ENCODE peak calls at places on chromosomes 12 and 14, in ten cellular contexts. X is DMS79; U is IMR-90; Z is cardiac fibroblast; W is CD4-positive, CD25-positive, alpha-beta regulatory T cell; V is mammary epithelial cell; Y is HTR-8/SVneo; A is HEK293T; Q is aorta; K is activated CD4-positive, alpha-beta T cell treated with anti-CD3 and anti-CD28 coated beads, Interleukin-2, amount 50 U/mL, for 24 hours. S is an unnamed sample.

GRCh38 chr12:90621927-90622326 is 333.0 kb downstream of the CCER1 start:
- DNase-seq in X (no peak), U (peak; percentile 78), Z (peak; percentile 73), W (no peak), V (peak; percentile 26), Y (no peak), A (no peak), Q (no peak), K (no peak), S (peak; percentile 67)

GRCh38 chr14:69620211-69620611 is 8.8 kb downstream of the SUSD6 start:
- DNase-seq in X (no peak), U (no peak), Z (no peak), W (peak; percentile 39), V (peak; percentile 38), Y (no peak), A (no peak), Q (no peak), K (no peak), S (no peak)

GRCh38 chr12:467591-467990 is 7.9 kb downstream of the B4GALNT3 start:
- DNase-seq in X (no peak), U (no peak), Z (no peak), W (no peak), V (peak; percentile 56), Y (no peak), A (no peak), Q (no peak), K (no peak), S (no peak)

GRCh38 chr14:95361373-95362179 is 41.9 kb upstream of the CLMN start:
- DNase-seq in X (no peak), U (no peak), Z (peak; percentile 38), W (peak; percentile 24), V (peak; percentile 51), Y (no peak), A (peak; percentile 70), Q (no peak), K (peak; percentile 13), S (peak; percentile 44)

GRCh38 chr12:49541140-49541861 is 2.5 kb downstream of the KCNH3 start:
- DNase-seq in X (no peak), U (no peak), Z (no peak), W (no peak), V (no peak), Y (no peak), A (no peak), Q (peak; percentile 57), K (no peak), S (no peak)

GRCh38 chr12:132665794-132666193 is 21.3 kb downstream of the POLE start:
- DNase-seq in X (no peak), U (no peak), Z (no peak), W (no peak), V (no peak), Y (no peak), A (no peak), Q (no peak), K (no peak), S (no peak)

GRCh38 chr14:58882577-58883018 is 244.8 kb downstream of the DACT1 start:
- DNase-seq in X (peak; percentile 71), U (peak; percentile 67), Z (peak; percentile 82), W (no peak), V (no peak), Y (no peak), A (peak; percentile 74), Q (no peak), K (no peak), S (peak; percentile 79)

GRCh38 chr14:28772613-28773012 is 6.0 kb downstream of the FOXG1 start:
- DNase-seq in X (no peak), U (no peak), Z (no peak), W (no peak), V (no peak), Y (no peak), A (no peak), Q (no peak), K (no peak), S (no peak)

GRCh38 chr14:105349992-105350391 is 35.4 kb downstream of the PACS2 start:
- DNase-seq in X (no peak), U (no peak), Z (no peak), W (no peak), V (no peak), Y (no peak), A (no peak), Q (no peak), K (no peak), S (no peak)

GRCh38 chr14:95489163-95489887 is 27.1 kb downstream of the SYNE3 start:
- DNase-seq in X (no peak), U (no peak), Z (no peak), W (no peak), V (no peak), Y (no peak), A (no peak), Q (no peak), K (no peak), S (no peak)

GRCh38 chr12:60205500-60205899 is 609.7 kb downstream of the SLC16A7 start:
- DNase-seq in X (no peak), U (peak; percentile 41), Z (peak; percentile 70), W (no peak), V (peak; percentile 49), Y (peak; percentile 18), A (no peak), Q (no peak), K (no peak), S (peak; percentile 34)

GRCh38 chr12:42486407-42486806 is 103.1 kb downstream of the PRICKLE1 start:
- DNase-seq in X (no peak), U (no peak), Z (no peak), W (no peak), V (no peak), Y (no peak), A (no peak), Q (no peak), K (no peak), S (no peak)

GRCh38 chr14:38866461-38866860 is 236.6 kb downstream of the SEC23A start:
- DNase-seq in X (peak; percentile 64), U (no peak), Z (no peak), W (no peak), V (no peak), Y (no peak), A (no peak), Q (no peak), K (no peak), S (no peak)

GRCh38 chr14:55451398-55451797 is 11.0 kb upstream of the TBPL2 start:
- DNase-seq in X (no peak), U (peak; percentile 25), Z (peak; percentile 47), W (no peak), V (no peak), Y (no peak), A (no peak), Q (no peak), K (no peak), S (peak; percentile 68)

GRCh38 chr14:75991753-75992152 is 6.2 kb downstream of the IFT43 start:
- DNase-seq in X (no peak), U (peak; percentile 78), Z (no peak), W (no peak), V (no peak), Y (no peak), A (no peak), Q (peak; percentile 84), K (no peak), S (peak; percentile 43)

GRCh38 chr12:5184159-5184558 is 140.5 kb downstream of the KCNA5 start:
- DNase-seq in X (no peak), U (peak; percentile 57), Z (no peak), W (no peak), V (peak; percentile 15), Y (no peak), A (no peak), Q (no peak), K (no peak), S (no peak)

GRCh38 chr12:109542014-109542413 is 31.3 kb downstream of the MMAB start:
- DNase-seq in X (no peak), U (peak; percentile 66), Z (peak; percentile 82), W (no peak), V (peak; percentile 58), Y (no peak), A (no peak), Q (no peak), K (no peak), S (peak; percentile 76)

GRCh38 chr12:68428724-68429580 is 96.8 kb upstream of the MDM1 start:
- DNase-seq in X (no peak), U (peak; percentile 78), Z (peak; percentile 23), W (no peak), V (no peak), Y (no peak), A (no peak), Q (no peak), K (no peak), S (no peak)

GRCh38 chr12:52636592-52637258 is 15.3 kb downstream of the KRT2 start:
- DNase-seq in X (no peak), U (no peak), Z (no peak), W (no peak), V (no peak), Y (no peak), A (no peak), Q (no peak), K (no peak), S (peak; percentile 17)

GRCh38 chr14:51539571-51540037 is 112.1 kb upstream of the FRMD6 start:
- DNase-seq in X (no peak), U (peak; percentile 92), Z (peak; percentile 97), W (no peak), V (peak; percentile 99), Y (peak; percentile 62), A (no peak), Q (no peak), K (no peak), S (peak; percentile 80)